ENCODE peak calls at places on chromosomes 7 and 10, in six cellular contexts. X is left cardiac atrium; W is GM19239; L is HT1080; D is GM20000; C is stimulated activated CD4-positive, alpha-beta T cell treated with anti-CD3 and anti-CD28 coated beads, TNF-alpha, amount 100 ng/mL, for 4 hours. G is an unnamed sample.

GRCh38 chr7:152735443-152736004 is 24.0 kb upstream of the ACTR3B start:
- DNase-seq in X (no peak), W (no peak), L (no peak), D (no peak), C (no peak), G (no peak)

GRCh38 chr7:14229047-14229446 is 239.6 kb upstream of the ETV1 start:
- DNase-seq in X (no peak), W (no peak), L (no peak), D (no peak), C (no peak), G (no peak)

GRCh38 chr7:13420711-13421110 is 568.8 kb downstream of the ETV1 start:
- DNase-seq in X (no peak), W (no peak), L (no peak), D (no peak), C (no peak), G (no peak)

GRCh38 chr7:101924171-101924570 is 106.7 kb downstream of the CUX1 start:
- DNase-seq in X (no peak), W (no peak), L (peak; percentile 72), D (no peak), C (no peak), G (no peak)

GRCh38 chr7:123871998-123872867 is 27.3 kb downstream of the HYAL4 start:
- DNase-seq in X (peak; percentile 27), W (peak; percentile 4), L (peak; percentile 44), D (peak; percentile 22), C (no peak), G (peak; percentile 54)

GRCh38 chr10:103882285-103883007 is 27.1 kb upstream of the SH3PXD2A start:
- DNase-seq in X (no peak), W (no peak), L (no peak), D (no peak), C (no peak), G (no peak)

GRCh38 chr7:88477957-88478356 is 171.3 kb upstream of the STEAP4 start:
- DNase-seq in X (no peak), W (no peak), L (no peak), D (no peak), C (no peak), G (no peak)

GRCh38 chr10:71837085-71837827 is 13.8 kb downstream of the PSAP start:
- DNase-seq in X (no peak), W (no peak), L (no peak), D (no peak), C (no peak), G (peak; percentile 46)

GRCh38 chr10:70283445-70284399 is at the start of gene NPFFR1:
- DNase-seq in X (no peak), W (no peak), L (no peak), D (no peak), C (no peak), G (peak; percentile 32)

GRCh38 chr7:68269410-68269809 is 1272.8 kb downstream of the TYW1 start:
- DNase-seq in X (no peak), W (no peak), L (no peak), D (no peak), C (no peak), G (no peak)

GRCh38 chr7:41698726-41699125 is 4.2 kb downstream of the INHBA start:
- DNase-seq in X (no peak), W (no peak), L (no peak), D (no peak), C (no peak), G (no peak)

GRCh38 chr10:72784551-72785421 is 92.8 kb downstream of the MCU start:
- DNase-seq in X (peak; percentile 69), W (no peak), L (peak; percentile 50), D (no peak), C (no peak), G (peak; percentile 63)

GRCh38 chr7:2087744-2088143 is 145.0 kb downstream of the MAD1L1 start:
- DNase-seq in X (no peak), W (no peak), L (no peak), D (peak; percentile 60), C (no peak), G (no peak)

GRCh38 chr10:47013469-47014169 is 102.4 kb downstream of the PTPN20 start:
- DNase-seq in X (no peak), W (no peak), L (no peak), D (no peak), C (no peak), G (no peak)

GRCh38 chr10:5092848-5093790 is 1.1 kb upstream of the AKR1C3 start:
- DNase-seq in X (no peak), W (no peak), L (no peak), D (no peak), C (no peak), G (no peak)

GRCh38 chr10:103637855-103638561 is 144.5 kb downstream of the NEURL1 start:
- DNase-seq in X (peak; percentile 89), W (no peak), L (no peak), D (no peak), C (no peak), G (no peak)

GRCh38 chr7:43593010-43593409 is 10.1 kb downstream of the STK17A start:
- DNase-seq in X (no peak), W (no peak), L (peak; percentile 20), D (no peak), C (no peak), G (no peak)

GRCh38 chr10:114925675-114926204 is 12.3 kb upstream of the TRUB1 start:
- DNase-seq in X (no peak), W (peak; percentile 4), L (peak; percentile 81), D (peak; percentile 33), C (no peak), G (peak; percentile 26)

GRCh38 chr10:34262965-34263364 is 552.1 kb downstream of the PARD3 start:
- DNase-seq in X (no peak), W (no peak), L (peak; percentile 11), D (no peak), C (no peak), G (no peak)

GRCh38 chr10:59674211-59674836 is 35.3 kb downstream of the SLC16A9 start:
- DNase-seq in X (no peak), W (no peak), L (peak; percentile 62), D (no peak), C (no peak), G (no peak)